ENCODE peak calls at places on chromosomes 4 and X, in six cellular contexts. Y is stomach, I is endothelial cell, U is GM10248, A is right atrium auricular region, F is fibroblast of lung. R is an unnamed sample.

GRCh38 chrX:41314204-41314603 is 19.8 kb upstream of the DDX3X start:
- DNase-seq in Y (no peak), I (no peak), F (no peak), A (no peak), U (no peak), R (no peak)

GRCh38 chrX:45592067-45592466 is 391.4 kb upstream of the DIPK2B start:
- DNase-seq in U (no peak), A (no peak), Y (no peak), F (no peak), I (no peak), R (no peak)

GRCh38 chr4:91089194-91089593 is 962.0 kb downstream of the CCSER1 start:
- DNase-seq in F (no peak), U (no peak), I (no peak), Y (no peak), A (no peak), R (no peak)

GRCh38 chr4:140312101-140312500 is 61.3 kb upstream of the SCOC start:
- DNase-seq in F (no peak), U (no peak), A (no peak), I (no peak), Y (no peak), R (no peak)

GRCh38 chr4:32219306-32220075 is 1499.3 kb downstream of the PCDH7 start:
- DNase-seq in U (no peak), A (no peak), I (no peak), Y (no peak), F (no peak), R (no peak)

GRCh38 chr4:146132445-146132844 is 43.1 kb upstream of the LSM6 start:
- DNase-seq in Y (no peak), A (no peak), U (peak), I (no peak), F (no peak), R (no peak)

GRCh38 chrX:138711399-138712347 is at the start of gene FGF13:
- DNase-seq in A (no peak), F (peak), Y (peak), I (peak), U (no peak), R (peak)

GRCh38 chrX:50635811-50636365 is 165.3 kb upstream of the DGKK start:
- DNase-seq in U (no peak), F (no peak), Y (no peak), A (no peak), I (no peak), R (no peak)

GRCh38 chrX:7334253-7334935 is 186.4 kb upstream of the PUDP start:
- DNase-seq in F (peak), U (no peak), A (no peak), I (no peak), Y (no peak), R (no peak)

GRCh38 chr4:165426331-165426730 is 47.5 kb downstream of the CPE start:
- DNase-seq in Y (no peak), F (no peak), I (no peak), U (no peak), A (no peak), R (no peak)

GRCh38 chrX:8364369-8365141 is 100.1 kb upstream of the VCX3B start:
- DNase-seq in Y (peak), A (no peak), F (no peak), U (no peak), I (peak), R (peak)

GRCh38 chr4:143481361-143481760 is 32.1 kb upstream of the SMARCA5 start:
- DNase-seq in A (no peak), I (no peak), Y (no peak), F (no peak), U (no peak), R (no peak)

GRCh38 chr4:83237591-83237990 is 47.0 kb downstream of the COQ2 start:
- DNase-seq in U (no peak), I (no peak), Y (no peak), F (no peak), A (no peak), R (no peak)

GRCh38 chr4:148092316-148093014 is 349.7 kb downstream of the NR3C2 start:
- DNase-seq in F (no peak), Y (no peak), A (no peak), U (no peak), I (no peak), R (no peak)

GRCh38 chr4:101961144-101961543 is 170.6 kb downstream of the BANK1 start:
- DNase-seq in I (no peak), A (no peak), Y (no peak), F (no peak), U (no peak), R (no peak)

GRCh38 chrX:118226060-118226428 is 109.4 kb upstream of the KLHL13 start:
- DNase-seq in F (no peak), I (no peak), A (no peak), U (no peak), Y (no peak), R (no peak)

GRCh38 chrX:97065066-97065465 is 181.4 kb downstream of the RPA4 start:
- DNase-seq in F (no peak), U (no peak), I (no peak), Y (no peak), A (no peak), R (no peak)

GRCh38 chr4:147927377-147928137 is 195.7 kb downstream of the ARHGAP10 start:
- DNase-seq in U (no peak), Y (no peak), I (no peak), A (no peak), F (peak), R (no peak)

GRCh38 chr4:162408309-162408708 is 244.5 kb upstream of the FSTL5 start:
- DNase-seq in F (no peak), Y (peak), I (no peak), A (no peak), U (no peak), R (no peak)

GRCh38 chrX:8274166-8274565 is 103.1 kb upstream of the VCX2 start:
- DNase-seq in U (no peak), A (no peak), Y (no peak), F (no peak), I (no peak), R (no peak)

GRCh38 chr4:145920205-145920604 is 18.4 kb downstream of the ZNF827 start:
- DNase-seq in A (no peak), I (no peak), U (no peak), Y (no peak), F (peak), R (no peak)

GRCh38 chrX:78747471-78747870 is at the start of gene LPAR4:
- DNase-seq in U (no peak), I (peak), A (no peak), F (peak), Y (no peak), R (peak)

GRCh38 chrX:134721766-134722532 is 63.7 kb upstream of the PLAC1 start:
- DNase-seq in U (no peak), I (no peak), Y (no peak), A (no peak), F (no peak), R (no peak)

GRCh38 chrX:24498975-24499374 is 33.9 kb downstream of the PDK3 start:
- DNase-seq in Y (no peak), I (no peak), A (no peak), U (no peak), F (peak), R (no peak)

GRCh38 chr4:108215055-108215454 is 46.3 kb upstream of the LEF1 start:
- DNase-seq in A (no peak), F (no peak), U (no peak), Y (no peak), I (no peak), R (no peak)

GRCh38 chrX:148633509-148633908 is 133.1 kb downstream of the AFF2 start:
- DNase-seq in I (no peak), Y (no peak), F (no peak), A (no peak), U (no peak), R (no peak)

GRCh38 chr4:95898226-95898625 is 58.3 kb downstream of the PDHA2 start:
- DNase-seq in U (no peak), F (no peak), I (no peak), A (no peak), Y (no peak), R (no peak)

GRCh38 chr4:123705419-123705818 is 308.8 kb downstream of the SPRY1 start:
- DNase-seq in U (no peak), F (no peak), I (no peak), A (no peak), Y (no peak), R (no peak)

GRCh38 chr4:7705602-7706001 is 234.1 kb downstream of the AFAP1 start:
- DNase-seq in F (no peak), I (no peak), Y (no peak), U (no peak), A (no peak), R (no peak)

GRCh38 chr4:7704625-7705024 is 235.0 kb downstream of the AFAP1 start:
- DNase-seq in A (no peak), U (no peak), I (no peak), F (no peak), Y (no peak), R (no peak)

GRCh38 chr4:7704091-7704490 is 235.6 kb downstream of the AFAP1 start:
- DNase-seq in U (no peak), Y (no peak), F (no peak), I (no peak), A (no peak), R (no peak)

GRCh38 chr4:7703669-7704068 is 236.0 kb downstream of the AFAP1 start:
- DNase-seq in A (no peak), U (no peak), F (no peak), Y (no peak), I (no peak), R (no peak)

GRCh38 chr4:7705062-7705461 is 234.6 kb downstream of the AFAP1 start:
- DNase-seq in F (no peak), I (no peak), U (no peak), Y (no peak), A (no peak), R (no peak)
- TF ChIP-seq CTCF in F (no peak), I (no peak), U (no peak), Y (no peak), A (no peak), R (no peak)

GRCh38 chr4:26235500-26235899 is 85.3 kb upstream of the RBPJ start:
- DNase-seq in Y (peak), I (no peak), A (no peak), U (no peak), F (peak), R (no peak)
- TF ChIP-seq CTCF in Y (no peak), I (no peak), A (peak), U (no peak), F (peak), R (no peak)

DNA sequence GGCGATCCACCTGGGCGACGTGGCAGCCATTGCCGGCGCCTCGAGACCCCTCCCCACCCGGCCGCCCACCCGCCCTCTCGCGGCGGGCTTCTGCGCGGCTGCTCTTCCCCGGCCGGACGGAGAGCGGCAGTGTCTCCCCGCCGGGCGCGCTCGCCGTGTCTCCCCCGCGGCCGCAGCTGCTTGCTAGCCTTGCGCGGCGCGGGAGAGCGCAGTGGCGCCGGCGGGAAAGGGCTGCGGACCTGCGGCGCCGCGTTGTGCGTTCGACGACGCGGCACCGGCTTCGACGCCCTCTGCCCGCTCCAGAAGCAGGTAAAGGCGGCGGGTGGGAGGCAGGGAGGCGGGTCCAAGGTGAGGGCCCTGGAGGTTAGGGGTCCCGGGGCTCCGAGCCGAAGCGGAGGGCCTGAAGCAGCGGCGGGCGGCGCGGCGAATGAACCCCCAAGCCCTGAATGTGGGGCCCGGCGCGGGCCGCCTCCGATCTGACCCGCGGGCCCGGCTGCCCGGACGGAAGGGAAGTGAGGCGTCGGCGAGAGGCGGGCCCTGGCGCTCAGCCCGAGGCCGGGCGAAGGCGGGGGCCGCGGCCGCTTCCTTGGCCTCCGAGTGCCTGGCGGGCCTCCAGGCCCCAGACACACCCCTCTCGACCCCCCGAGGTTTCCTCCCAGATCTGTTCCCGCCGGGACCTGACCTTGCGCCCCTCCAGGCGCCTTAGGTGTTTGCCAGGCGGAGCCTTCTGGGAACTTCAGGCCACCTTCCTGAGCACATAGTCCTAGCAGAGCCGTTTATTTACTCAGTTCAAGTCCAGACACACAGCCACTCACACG is at the start of gene N4BP2:
- DNase-seq in F (peak), U (peak), Y (peak), I (peak), A (peak), R (peak)
- TF ChIP-seq CTCF in F (peak), U (peak), Y (peak), I (peak), A (peak), R (peak)

GRCh38 chr4:125316391-125316780 is 1.6 kb downstream of the FAT4 start:
- DNase-seq in A (peak), I (peak), U (no peak), Y (peak), F (no peak), R (peak)

GRCh38 chr4:125316781-125317525 is 2.2 kb downstream of the FAT4 start:
- DNase-seq in U (peak), Y (peak), F (peak), A (peak), I (peak), R (peak)

GRCh38 chr4:125315571-125316390 is 1.0 kb downstream of the FAT4 start:
- DNase-seq in U (peak), I (peak), Y (peak), A (no peak), F (peak), R (peak)

GRCh38 chr4:125319311-125319710 is 4.6 kb downstream of the FAT4 start:
- DNase-seq in Y (no peak), A (no peak), U (no peak), I (no peak), F (no peak), R (no peak)

GRCh38 chr4:125317526-125317880 is 2.7 kb downstream of the FAT4 start:
- DNase-seq in F (peak), I (peak), A (peak), U (peak), Y (no peak), R (peak)
- TF ChIP-seq CTCF in F (peak), I (no peak), A (peak), U (no peak), Y (no peak), R (peak)

GRCh38 chrX:152817082-152817744 is 13.3 kb downstream of the CETN2 start:
- DNase-seq in I (peak), F (peak), Y (no peak), A (no peak), U (no peak), R (peak)
- TF ChIP-seq CTCF in I (no peak), F (peak), Y (no peak), A (peak), U (no peak), R (peak)

GRCh38 chr4:183503497-183504063 is 1.3 kb upstream of the ING2 start:
- DNase-seq in F (no peak), A (no peak), U (peak), Y (no peak), I (no peak), R (no peak)

GRCh38 chr4:183504930-183505555 is at the start of gene ING2:
- DNase-seq in A (no peak), U (peak), F (no peak), Y (no peak), I (no peak), R (no peak)

GRCh38 chr4:183506389-183506735 is 1.5 kb downstream of the ING2 start:
- DNase-seq in U (no peak), A (no peak), I (no peak), Y (no peak), F (no peak), R (no peak)

GRCh38 chr4:183505556-183506388 is 914 bp downstream of the ING2 start:
- DNase-seq in F (peak), U (peak), I (peak), A (peak), Y (peak), R (peak)

DNA sequence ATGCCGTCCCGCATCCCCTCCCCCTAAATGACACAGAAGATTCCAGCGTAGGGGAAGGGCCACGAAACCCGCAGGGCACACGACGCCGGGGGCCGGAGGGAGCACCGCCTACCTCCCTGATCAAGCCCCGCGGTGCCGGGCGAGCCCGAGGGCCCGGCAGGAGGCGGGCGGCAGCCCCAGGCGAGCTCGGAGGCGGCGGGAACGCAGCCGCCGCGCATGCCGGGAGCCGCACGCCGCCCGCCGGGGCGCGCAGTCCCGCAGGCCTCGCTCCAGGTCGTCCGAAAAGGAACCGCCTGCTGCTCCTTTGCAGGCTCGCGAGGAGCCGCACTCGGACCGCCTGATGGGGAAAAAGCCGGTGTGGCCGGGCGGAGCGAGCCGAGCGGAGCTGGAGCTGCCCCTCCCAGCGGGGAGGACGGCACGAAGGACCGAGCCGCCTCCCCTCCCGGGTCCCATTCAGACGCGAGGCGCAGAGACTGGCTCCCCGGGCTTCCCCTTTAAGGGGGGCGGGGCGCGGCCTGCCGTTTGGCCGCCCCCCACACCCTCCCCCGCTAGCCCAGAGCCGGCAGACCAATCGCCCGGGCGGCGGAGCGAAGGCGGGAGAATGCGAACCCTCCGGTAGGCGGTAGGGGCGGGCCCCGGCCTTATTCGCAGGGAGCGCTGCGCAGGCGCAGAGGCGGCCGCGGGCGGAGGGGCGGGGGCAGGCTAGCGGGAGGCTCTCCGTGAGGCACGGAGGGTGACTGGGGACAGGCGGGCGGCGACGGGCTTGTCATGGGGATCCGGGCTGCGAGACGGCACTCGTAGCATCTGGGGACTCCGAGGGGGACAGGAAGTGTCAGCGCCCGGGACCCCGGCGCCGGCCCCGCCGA is 561 bp upstream of the ING2 start:
- DNase-seq in Y (peak), F (peak), A (peak), U (peak), I (peak), R (peak)
- TF ChIP-seq CTCF in Y (no peak), F (no peak), A (peak), U (peak), I (no peak), R (no peak)